ENCODE peak calls at places on chromosomes 2 and 18, in five cellular contexts. I, W, Q, U and L are unnamed samples.

GRCh38 chr2:177021686-177022085 is 190.9 kb upstream of the HNRNPA3 start:
- DNase-seq in I (no peak), W (no peak), Q (no peak), U (no peak), L (no peak)

GRCh38 chr2:234536218-234536989 is 39.5 kb upstream of the ARL4C start:
- DNase-seq in I (no peak), W (no peak), Q (no peak), U (no peak), L (no peak)

GRCh38 chr2:45797451-45798230 is 146.2 kb downstream of the PRKCE start:
- DNase-seq in I (no peak), W (no peak), Q (no peak), U (no peak), L (no peak)

GRCh38 chr2:51881673-51882072 is 849.7 kb upstream of the NRXN1 start:
- DNase-seq in I (no peak), W (no peak), Q (no peak), U (no peak), L (no peak)

GRCh38 chr2:82391386-82391785 is 2067.7 kb downstream of the SUCLG1 start:
- DNase-seq in I (no peak), W (no peak), Q (no peak), U (no peak), L (no peak)

GRCh38 chr2:65081232-65081685 is 25.0 kb downstream of the CEP68 start:
- DNase-seq in I (no peak), W (no peak), Q (no peak), U (no peak), L (no peak)

GRCh38 chr18:59228361-59228760 is 8.4 kb downstream of the GRP start:
- DNase-seq in I (no peak), W (no peak), Q (no peak), U (no peak), L (no peak)

GRCh38 chr2:111662039-111662740 is 221.8 kb downstream of the ANAPC1 start:
- DNase-seq in I (no peak), W (no peak), Q (no peak), U (no peak), L (no peak)

GRCh38 chr2:130727286-130727924 is 1.5 kb upstream of the GPR148 start:
- DNase-seq in I (peak; percentile 90), W (peak; percentile 86), Q (peak; percentile 52), U (peak; percentile 86), L (peak; percentile 70)

GRCh38 chr2:216710531-216711282 is 15.4 kb upstream of the IGFBP5 start:
- DNase-seq in I (no peak), W (peak; percentile 78), Q (no peak), U (no peak), L (no peak)

GRCh38 chr2:205701509-205701908 is 19.2 kb downstream of the NRP2 start:
- DNase-seq in I (no peak), W (no peak), Q (no peak), U (no peak), L (no peak)

GRCh38 chr2:231134910-231135650 is 10.2 kb upstream of the HTR2B start:
- DNase-seq in I (no peak), W (no peak), Q (no peak), U (no peak), L (no peak)

GRCh38 chr18:78102135-78102534 is 852.5 kb downstream of the GALR1 start:
- DNase-seq in I (no peak), W (no peak), Q (no peak), U (no peak), L (no peak)
- H3K9me3 ChIP-seq in I (no peaks in the 10 kb centered on the region), W (no peaks in the 10 kb centered on the region), Q (peaks cover 32% of the 10 kb centered on the region), U (no peaks in the 10 kb centered on the region), L (no peaks in the 10 kb centered on the region)

GRCh38 chr2:59658906-59659305 is 894.5 kb downstream of the BCL11A start:
- DNase-seq in I (no peak), W (no peak), Q (no peak), U (no peak), L (no peak)

GRCh38 chr2:59660262-59660661 is 893.2 kb downstream of the BCL11A start:
- DNase-seq in I (no peak), W (no peak), Q (no peak), U (no peak), L (no peak)

GRCh38 chr2:59654753-59655152 is 898.7 kb downstream of the BCL11A start:
- DNase-seq in I (no peak), W (no peak), Q (no peak), U (no peak), L (no peak)

DNA sequence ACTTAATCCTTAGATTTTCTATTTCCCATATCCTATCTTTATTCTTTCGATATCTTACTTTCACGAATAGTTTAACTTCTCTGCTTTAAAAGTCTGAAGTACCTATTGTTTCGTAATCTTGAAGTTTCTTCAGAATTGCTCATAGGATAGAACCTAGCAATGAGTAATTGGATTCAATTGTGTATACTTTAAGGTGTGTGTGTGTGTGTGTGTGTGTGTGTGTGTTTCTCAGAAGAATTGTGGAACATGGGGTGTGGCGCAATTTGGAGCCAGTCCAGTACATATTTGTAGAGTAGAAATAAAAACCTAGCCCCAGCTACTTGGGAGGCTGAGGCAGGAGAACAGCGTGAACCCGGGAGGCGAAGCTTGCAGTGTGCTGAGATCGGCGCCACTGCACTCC is 897.6 kb downstream of the BCL11A start:
- DNase-seq in I (no peak), W (no peak), Q (no peak), U (peak; percentile 66), L (no peak)
- H3K27me3 ChIP-seq in I (no peaks in the 10 kb centered on the region), W (peaks cover 2% of the 10 kb centered on the region), Q (no peaks in the 10 kb centered on the region), U (no peaks in the 10 kb centered on the region), L (no peaks in the 10 kb centered on the region)

GRCh38 chr2:11329759-11330158 is 14.7 kb downstream of the ROCK2 start:
- DNase-seq in I (no peak), W (no peak), Q (no peak), U (no peak), L (no peak)
- H3K4me1 ChIP-seq in I (peaks cover 1% of the 10 kb centered on the region), W (peaks cover 52% of the 10 kb centered on the region), Q (no peaks in the 10 kb centered on the region), U (peaks cover 22% of the 10 kb centered on the region), L (peaks cover 3% of the 10 kb centered on the region)

GRCh38 chr2:228533156-228533555 is 351.7 kb upstream of the SPHKAP start:
- DNase-seq in I (no peak), W (no peak), Q (no peak), U (no peak), L (no peak)

GRCh38 chr2:228526687-228527086 is 345.2 kb upstream of the SPHKAP start:
- DNase-seq in I (no peak), W (no peak), Q (no peak), U (no peak), L (no peak)

GRCh38 chr2:228527481-228527880 is 346.0 kb upstream of the SPHKAP start:
- DNase-seq in I (no peak), W (no peak), Q (no peak), U (no peak), L (no peak)

GRCh38 chr2:228535396-228535795 is 353.9 kb upstream of the SPHKAP start:
- DNase-seq in I (no peak), W (no peak), Q (peak; percentile 10), U (no peak), L (no peak)

DNA sequence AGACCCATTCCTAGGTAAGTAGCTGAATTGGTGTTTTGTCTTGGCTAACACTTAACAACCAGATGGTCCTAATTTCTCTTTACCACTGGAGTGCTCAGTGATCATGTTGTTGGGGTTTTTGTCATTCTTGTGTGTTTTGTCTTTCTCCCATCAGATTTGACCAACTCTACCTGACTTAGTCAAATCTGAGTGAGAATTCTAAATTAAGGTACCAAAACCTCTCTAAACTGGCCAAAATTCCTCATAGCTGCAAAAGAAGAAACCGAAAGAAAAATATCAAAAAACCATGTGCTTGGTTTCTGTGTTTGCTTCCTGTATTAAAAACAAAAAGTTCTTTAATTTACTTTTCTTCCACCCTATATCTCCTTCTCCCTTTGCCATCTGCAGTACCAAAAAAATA is 350.7 kb upstream of the SPHKAP start:
- DNase-seq in I (no peak), W (no peak), Q (no peak), U (no peak), L (no peak)
- H3K9me3 ChIP-seq in I (no peaks in the 10 kb centered on the region), W (no peaks in the 10 kb centered on the region), Q (peaks cover 10% of the 10 kb centered on the region), U (peaks cover 8% of the 10 kb centered on the region), L (no peaks in the 10 kb centered on the region)

DNA sequence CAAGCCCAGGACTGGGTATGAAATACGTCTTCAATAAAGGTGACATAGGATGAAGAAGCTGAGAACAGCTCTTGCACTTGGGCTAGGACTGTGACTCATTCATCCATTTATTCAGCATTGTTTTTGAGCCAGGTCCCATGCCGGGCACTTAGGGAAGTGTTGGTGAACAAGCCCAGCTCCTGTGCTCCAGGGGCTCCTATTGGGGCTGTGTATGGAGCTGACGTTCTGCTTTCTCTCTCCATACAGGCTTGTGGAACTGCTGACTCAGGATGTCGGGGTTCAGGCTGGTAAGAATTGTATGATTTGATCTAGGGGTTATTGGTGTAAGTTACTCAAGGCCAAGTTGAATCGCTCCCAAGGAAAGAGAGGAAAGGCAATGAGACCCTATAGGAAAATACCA is 24.0 kb downstream of the MYO7B start:
- DNase-seq in I (no peak), W (no peak), Q (no peak), U (no peak), L (no peak)
- H3K27me3 ChIP-seq in I (no peaks in the 10 kb centered on the region), W (no peaks in the 10 kb centered on the region), Q (peaks cover 8% of the 10 kb centered on the region), U (no peaks in the 10 kb centered on the region), L (peaks cover under 1% of the 10 kb centered on the region)

GRCh38 chr2:20446917-20447436 is at the start of gene RHOB:
- DNase-seq in I (peak; percentile 97), W (peak; percentile 98), Q (peak; percentile 94), U (peak; percentile 98), L (no peak)

GRCh38 chr2:20449501-20450200 is 2.8 kb downstream of the RHOB start:
- DNase-seq in I (no peak), W (peak; percentile 38), Q (no peak), U (no peak), L (no peak)

GRCh38 chr2:20447437-20448245 is 767 bp downstream of the RHOB start:
- DNase-seq in I (peak; percentile 44), W (peak; percentile 77), Q (no peak), U (peak; percentile 75), L (no peak)

GRCh38 chr2:20450201-20451108 is 3.6 kb downstream of the RHOB start:
- DNase-seq in I (no peak), W (peak; percentile 84), Q (no peak), U (no peak), L (no peak)

DNA sequence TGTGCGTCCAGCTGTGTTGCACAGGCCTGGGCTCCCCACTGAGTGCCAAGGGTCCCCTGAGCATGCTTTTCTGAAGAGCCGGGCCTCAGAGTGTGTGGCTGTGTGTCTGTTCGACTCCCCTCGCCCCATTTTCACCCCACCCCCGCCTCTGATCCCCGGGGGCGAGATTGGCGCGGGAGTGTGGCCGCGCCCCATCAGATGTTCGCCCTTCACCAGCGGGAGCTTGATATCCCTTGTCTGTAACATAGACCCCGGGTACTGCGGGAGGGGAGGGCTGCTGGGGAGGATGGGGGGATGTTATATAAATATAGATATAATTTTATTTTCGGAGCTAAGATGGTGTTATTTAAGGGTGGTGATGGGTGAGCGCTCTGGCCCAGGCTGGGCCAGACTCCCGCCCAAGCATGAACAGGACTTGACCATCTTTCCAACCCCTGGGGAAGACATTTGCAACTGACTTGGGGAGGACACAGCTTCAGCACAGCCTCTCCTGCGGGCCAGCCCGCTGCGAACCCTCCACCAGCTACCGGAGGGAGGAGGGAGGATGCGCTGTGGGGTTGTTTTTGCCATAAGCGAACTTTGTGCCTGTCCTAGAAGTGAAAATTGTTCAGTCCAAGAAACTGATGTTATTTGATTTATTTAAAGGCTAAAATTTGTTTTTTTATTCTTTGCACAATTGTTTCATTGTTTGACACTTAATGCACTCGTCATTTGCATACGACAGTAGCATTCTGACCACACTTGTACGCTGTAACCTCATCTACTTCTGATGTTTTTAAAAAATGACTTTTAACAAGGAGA is 1.6 kb downstream of the RHOB start:
- DNase-seq in I (no peak), W (peak; percentile 54), Q (no peak), U (no peak), L (no peak)
- H3K4me1 ChIP-seq in I (peaks cover 19% of the 10 kb centered on the region), W (peaks cover 17% of the 10 kb centered on the region), Q (peaks cover 36% of the 10 kb centered on the region), U (peaks cover 47% of the 10 kb centered on the region), L (peaks cover 4% of the 10 kb centered on the region)